ENCODE peak calls at places on chromosomes 3 and 15, in eight cellular contexts. R is heart right ventricle, P is body of pancreas, O is psoas muscle, W is left ventricle myocardium inferior, D is HCT116, L is GM23248, C is transverse colon. U is an unnamed sample.
A peak's percentile ranks its signal among the peaks of the same experiment; 100 is the strongest.

GRCh38 chr15:91694131-91694828 is 159.2 kb upstream of the SLCO3A1 start:
- DNase-seq in R (peak; percentile 46), P (no peak), O (peak; percentile 51), W (peak; percentile 39), D (no peak), L (peak; percentile 79), C (peak; percentile 34), U (no peak)

GRCh38 chr3:193928354-193929209 is 207.4 kb upstream of the HES1 start:
- DNase-seq in R (no peak), P (no peak), O (no peak), W (no peak), D (no peak), L (no peak), C (no peak), U (no peak)

GRCh38 chr15:62940359-62940754 is 102.2 kb upstream of the TPM1 start:
- DNase-seq in R (no peak), P (no peak), O (no peak), W (no peak), D (no peak), L (no peak), C (no peak), U (no peak)

GRCh38 chr3:151918253-151919029 is 45.0 kb downstream of the SUCNR1 start:
- DNase-seq in R (no peak), P (no peak), O (no peak), W (no peak), D (peak; percentile 50), L (peak; percentile 69), C (no peak), U (peak; percentile 56)

GRCh38 chr3:174955513-174956001 is 96.4 kb downstream of the NAALADL2 start:
- DNase-seq in R (no peak), P (no peak), O (no peak), W (no peak), D (peak; percentile 22), L (peak; percentile 64), C (no peak), U (peak; percentile 62)

GRCh38 chr3:161475905-161476304 is 20.7 kb upstream of the OTOL1 start:
- DNase-seq in R (no peak), P (no peak), O (no peak), W (no peak), D (peak; percentile 72), L (peak; percentile 16), C (no peak), U (no peak)

GRCh38 chr15:44144992-44145391 is 50.1 kb downstream of the FRMD5 start:
- DNase-seq in R (no peak), P (no peak), O (no peak), W (no peak), D (no peak), L (no peak), C (no peak), U (no peak)

GRCh38 chr3:22835041-22835440 is 368.1 kb upstream of the UBE2E2 start:
- DNase-seq in R (no peak), P (no peak), O (no peak), W (no peak), D (no peak), L (peak; percentile 13), C (no peak), U (no peak)

GRCh38 chr15:39514933-39515332 is 65.9 kb upstream of the THBS1 start:
- DNase-seq in R (no peak), P (no peak), O (no peak), W (no peak), D (no peak), L (no peak), C (no peak), U (no peak)

GRCh38 chr15:64237677-64238076 is 74.9 kb upstream of the PPIB start:
- DNase-seq in R (no peak), P (no peak), O (no peak), W (no peak), D (no peak), L (no peak), C (no peak), U (no peak)

GRCh38 chr15:49627407-49627877 is 6.6 kb downstream of the DTWD1 start:
- DNase-seq in R (no peak), P (no peak), O (no peak), W (no peak), D (peak; percentile 56), L (peak; percentile 92), C (no peak), U (peak; percentile 91)

GRCh38 chr3:126205717-126206655 is 25.6 kb upstream of the ALDH1L1 start:
- DNase-seq in R (no peak), P (no peak), O (no peak), W (no peak), D (no peak), L (no peak), C (no peak), U (peak; percentile 3)

GRCh38 chr3:146594843-146595482 is 10.2 kb downstream of the PLSCR5 start:
- DNase-seq in R (no peak), P (no peak), O (no peak), W (no peak), D (peak; percentile 16), L (peak; percentile 43), C (no peak), U (no peak)

GRCh38 chr15:97234841-97235240 is 725.7 kb upstream of the ARRDC4 start:
- DNase-seq in R (no peak), P (no peak), O (no peak), W (no peak), D (no peak), L (no peak), C (no peak), U (no peak)

GRCh38 chr15:68844856-68845550 is 24.3 kb upstream of the ANP32A start:
- DNase-seq in R (no peak), P (no peak), O (no peak), W (no peak), D (no peak), L (no peak), C (no peak), U (no peak)
- H3K27me3 ChIP-seq in R (peaks cover 65% of the 10 kb centered on the region), P (no peaks in the 10 kb centered on the region), O (no peaks in the 10 kb centered on the region), W (peaks cover 62% of the 10 kb centered on the region), D (no peaks in the 10 kb centered on the region), L (peaks cover 61% of the 10 kb centered on the region), C (peaks cover 74% of the 10 kb centered on the region), U (peaks cover 67% of the 10 kb centered on the region)

GRCh38 chr3:66304293-66304692 is 83.5 kb downstream of the SLC25A26 start:
- DNase-seq in R (no peak), P (no peak), O (no peak), W (no peak), D (no peak), L (no peak), C (no peak), U (no peak)

GRCh38 chr3:66302288-66302687 is 81.5 kb downstream of the SLC25A26 start:
- DNase-seq in R (no peak), P (no peak), O (no peak), W (no peak), D (no peak), L (peak; percentile 15), C (no peak), U (no peak)

GRCh38 chr3:66299893-66300292 is 79.1 kb downstream of the SLC25A26 start:
- DNase-seq in R (no peak), P (no peak), O (no peak), W (no peak), D (no peak), L (no peak), C (no peak), U (no peak)

GRCh38 chr3:66298591-66298990 is 77.8 kb downstream of the SLC25A26 start:
- DNase-seq in R (no peak), P (no peak), O (no peak), W (no peak), D (no peak), L (no peak), C (no peak), U (no peak)

DNA sequence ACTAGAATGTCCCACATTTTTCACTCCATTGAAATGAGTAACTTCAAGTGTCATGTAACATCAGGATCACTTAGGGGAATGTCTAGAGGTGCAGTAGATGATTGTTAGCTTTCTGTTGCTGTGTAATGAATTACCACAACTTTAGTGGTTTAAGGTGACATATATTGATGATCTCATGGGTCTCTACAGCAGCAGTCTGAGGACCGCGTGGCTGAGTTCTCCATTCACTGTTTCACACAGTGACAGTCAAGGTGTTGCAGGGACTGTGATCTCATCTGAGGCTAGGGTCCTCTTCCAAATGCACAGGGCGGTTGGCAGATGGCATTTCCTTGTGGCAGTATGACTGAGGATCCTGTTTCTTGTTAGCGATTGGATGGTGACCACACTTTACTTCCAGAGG is 82.8 kb downstream of the SLC25A26 start:
- DNase-seq in R (no peak), P (no peak), O (no peak), W (no peak), D (no peak), L (no peak), C (no peak), U (no peak)
- H3K4me1 ChIP-seq in R (no peaks in the 10 kb centered on the region), P (peaks cover 25% of the 10 kb centered on the region), O (peaks cover 22% of the 10 kb centered on the region), W (peaks cover 4% of the 10 kb centered on the region), D (no peaks in the 10 kb centered on the region), L (no peaks in the 10 kb centered on the region), C (no peaks in the 10 kb centered on the region), U (no peaks in the 10 kb centered on the region)

DNA sequence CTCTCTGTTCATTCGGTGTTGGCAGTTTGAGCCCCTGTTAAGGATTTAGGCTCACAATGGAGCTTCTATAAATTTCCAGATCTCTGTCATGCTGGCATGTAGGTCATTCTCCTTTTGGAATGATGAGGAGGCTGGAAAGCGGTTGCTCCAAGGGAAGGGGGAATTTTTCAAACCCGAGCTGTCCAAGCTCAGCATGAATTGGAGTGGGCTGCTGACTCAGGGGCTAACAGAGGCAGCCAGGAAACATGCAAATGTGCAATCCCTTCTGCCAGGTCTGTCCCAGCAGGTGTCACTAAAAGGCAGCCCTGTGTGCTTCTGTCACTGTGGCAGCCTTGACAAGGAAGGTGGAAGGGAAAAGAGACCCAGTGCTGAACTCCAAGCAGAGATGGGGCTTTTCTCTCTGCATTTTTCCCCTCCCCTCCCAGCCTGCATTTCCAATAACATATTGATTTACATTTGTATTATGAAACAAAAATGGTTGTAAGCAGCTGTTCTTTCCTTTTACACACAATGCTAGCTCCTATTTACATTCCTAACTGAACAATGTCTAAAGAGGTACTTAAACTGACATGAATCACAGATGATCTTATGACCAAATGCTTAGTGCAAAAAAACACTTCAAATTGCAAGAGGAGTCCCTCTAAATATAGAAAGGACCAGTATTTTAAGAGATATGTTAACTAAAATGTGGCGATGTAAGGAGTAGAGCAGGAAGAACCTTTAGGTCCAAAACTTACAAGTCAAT is 84.4 kb upstream of the ATP10A start:
- DNase-seq in R (no peak), P (peak; percentile 21), O (no peak), W (no peak), D (no peak), L (peak; percentile 45), C (no peak), U (no peak)
- H3K4me3 ChIP-seq in R (no peak overlapping the region), P (no peak overlapping the region), O (no peak overlapping the region), W (no peak overlapping the region), D (no peak overlapping the region), L (no peak overlapping the region), C (no peak overlapping the region), U (no peak overlapping the region)

DNA sequence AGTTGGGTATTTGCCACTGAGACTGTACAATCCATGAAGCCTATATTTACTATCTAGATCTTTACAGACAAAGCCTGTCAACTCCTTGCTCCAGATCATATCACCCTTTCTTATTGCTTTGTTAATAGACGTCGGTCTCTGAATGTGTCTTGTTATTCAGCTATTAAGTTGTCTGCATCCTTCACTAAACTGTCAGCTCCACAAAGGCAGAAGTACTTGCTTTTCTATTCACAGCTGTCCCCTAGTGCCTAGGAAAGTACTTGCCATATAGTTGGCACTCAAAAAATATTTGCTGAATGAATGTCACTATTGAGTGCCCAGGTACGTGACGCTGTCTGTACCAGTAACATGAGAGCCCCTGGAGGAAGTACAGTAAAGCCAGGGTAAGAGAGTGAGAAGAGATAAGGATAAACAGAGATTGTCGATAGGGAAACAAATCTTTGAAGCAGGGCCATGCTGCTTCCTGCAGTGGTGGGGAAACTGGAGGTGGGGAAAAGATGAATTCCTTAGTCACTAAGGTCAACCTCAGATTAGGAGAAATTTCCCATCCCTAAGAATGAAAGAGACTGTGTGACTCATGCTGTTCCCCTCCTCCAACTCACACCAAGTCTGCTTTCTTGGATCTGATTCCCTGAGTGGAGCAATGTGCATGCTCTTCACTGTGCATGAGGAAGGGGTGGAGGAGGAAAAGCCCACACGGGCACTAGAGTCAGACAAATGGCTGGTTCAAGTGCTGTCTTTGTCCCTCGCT is 36.3 kb downstream of the PRICKLE2 start:
- DNase-seq in R (peak; percentile 57), P (peak; percentile 46), O (no peak), W (no peak), D (no peak), L (peak; percentile 87), C (no peak), U (peak; percentile 95)
- H3K27me3 ChIP-seq in R (no peaks in the 10 kb centered on the region), P (no peaks in the 10 kb centered on the region), O (no peaks in the 10 kb centered on the region), W (no peaks in the 10 kb centered on the region), D (peaks cover 6% of the 10 kb centered on the region), L (no peaks in the 10 kb centered on the region), C (no peaks in the 10 kb centered on the region), U (no peaks in the 10 kb centered on the region)